ENCODE peak calls at places on chromosomes 4 and X, in seven cellular contexts. One of them, this sample, is unnamed. For H3K4me1 and H3K9me3, the result is how much of the 10 kb centered on the place peaks cover.

GRCh38 chrX:54248309-54248708 is 65.3 kb upstream of the FAM120C start:
- DNase-seq in SJCRH30: peak
- DNase-seq in fibroblast of lung: peak
- DNase-seq in Peyer's patch: no peak
- DNase-seq in endodermal cell: no peak
- DNase-seq in naive thymus-derived CD4-positive, alpha-beta T cell: no peak
- DNase-seq in hepatocyte: peak
- DNase-seq in this sample: peak

GRCh38 chr4:41420576-41420975 is 117.4 kb upstream of the LIMCH1 start:
- DNase-seq in SJCRH30: no peak
- DNase-seq in fibroblast of lung: no peak
- DNase-seq in Peyer's patch: no peak
- DNase-seq in endodermal cell: no peak
- DNase-seq in naive thymus-derived CD4-positive, alpha-beta T cell: no peak
- DNase-seq in hepatocyte: no peak
- DNase-seq in this sample: no peak

GRCh38 chrX:39896951-39897740 is 200.6 kb downstream of the BCOR start:
- DNase-seq in SJCRH30: peak
- DNase-seq in fibroblast of lung: peak
- DNase-seq in Peyer's patch: no peak
- DNase-seq in endodermal cell: peak
- DNase-seq in naive thymus-derived CD4-positive, alpha-beta T cell: no peak
- DNase-seq in hepatocyte: peak
- DNase-seq in this sample: no peak

GRCh38 chrX:40671126-40671525 is 23.8 kb upstream of the CXorf38 start:
- DNase-seq in SJCRH30: no peak
- DNase-seq in fibroblast of lung: no peak
- DNase-seq in Peyer's patch: no peak
- DNase-seq in endodermal cell: no peak
- DNase-seq in naive thymus-derived CD4-positive, alpha-beta T cell: no peak
- DNase-seq in hepatocyte: peak
- DNase-seq in this sample: no peak

GRCh38 chr4:134762053-134762452 is 560.5 kb upstream of the PABPC4L start:
- DNase-seq in SJCRH30: peak
- DNase-seq in fibroblast of lung: no peak
- DNase-seq in Peyer's patch: no peak
- DNase-seq in endodermal cell: peak
- DNase-seq in naive thymus-derived CD4-positive, alpha-beta T cell: no peak
- DNase-seq in hepatocyte: no peak
- DNase-seq in this sample: no peak

GRCh38 chrX:17585006-17585405 is 152.3 kb upstream of the SCML1 start:
- DNase-seq in SJCRH30: no peak
- DNase-seq in fibroblast of lung: no peak
- DNase-seq in Peyer's patch: no peak
- DNase-seq in endodermal cell: no peak
- DNase-seq in naive thymus-derived CD4-positive, alpha-beta T cell: no peak
- DNase-seq in hepatocyte: no peak
- DNase-seq in this sample: no peak

GRCh38 chr4:47873877-47874571 is 36.2 kb upstream of the CORIN start:
- DNase-seq in SJCRH30: no peak
- DNase-seq in fibroblast of lung: no peak
- DNase-seq in Peyer's patch: no peak
- DNase-seq in endodermal cell: no peak
- DNase-seq in naive thymus-derived CD4-positive, alpha-beta T cell: no peak
- DNase-seq in hepatocyte: no peak
- DNase-seq in this sample: peak

GRCh38 chr4:75995727-75996126 is 5.0 kb upstream of the SDAD1 start:
- DNase-seq in SJCRH30: peak
- DNase-seq in fibroblast of lung: peak
- DNase-seq in Peyer's patch: no peak
- DNase-seq in endodermal cell: peak
- DNase-seq in naive thymus-derived CD4-positive, alpha-beta T cell: no peak
- DNase-seq in hepatocyte: peak
- DNase-seq in this sample: no peak

GRCh38 chr4:173237152-173237551 is 68.5 kb downstream of the GALNT7 start:
- DNase-seq in SJCRH30: no peak
- DNase-seq in fibroblast of lung: no peak
- DNase-seq in Peyer's patch: no peak
- DNase-seq in endodermal cell: no peak
- DNase-seq in naive thymus-derived CD4-positive, alpha-beta T cell: no peak
- DNase-seq in hepatocyte: no peak
- DNase-seq in this sample: no peak

GRCh38 chr4:42638276-42638675 is 18.6 kb downstream of the ATP8A1 start:
- DNase-seq in SJCRH30: no peak
- DNase-seq in fibroblast of lung: no peak
- DNase-seq in Peyer's patch: no peak
- DNase-seq in endodermal cell: no peak
- DNase-seq in naive thymus-derived CD4-positive, alpha-beta T cell: no peak
- DNase-seq in hepatocyte: no peak
- DNase-seq in this sample: no peak

GRCh38 chr4:138275216-138275615 is 33.1 kb upstream of the SLC7A11 start:
- DNase-seq in SJCRH30: no peak
- DNase-seq in fibroblast of lung: no peak
- DNase-seq in Peyer's patch: no peak
- DNase-seq in endodermal cell: no peak
- DNase-seq in naive thymus-derived CD4-positive, alpha-beta T cell: no peak
- DNase-seq in hepatocyte: no peak
- DNase-seq in this sample: no peak

GRCh38 chr4:103996637-103997036 is 276.9 kb upstream of the TACR3 start:
- DNase-seq in SJCRH30: peak
- DNase-seq in fibroblast of lung: peak
- DNase-seq in Peyer's patch: no peak
- DNase-seq in endodermal cell: peak
- DNase-seq in naive thymus-derived CD4-positive, alpha-beta T cell: no peak
- DNase-seq in hepatocyte: peak
- DNase-seq in this sample: no peak

GRCh38 chr4:107643021-107643420 is 77.0 kb downstream of the PAPSS1 start:
- DNase-seq in SJCRH30: no peak
- DNase-seq in fibroblast of lung: no peak
- DNase-seq in Peyer's patch: no peak
- DNase-seq in endodermal cell: no peak
- DNase-seq in naive thymus-derived CD4-positive, alpha-beta T cell: no peak
- DNase-seq in hepatocyte: no peak
- DNase-seq in this sample: no peak

GRCh38 chr4:3765271-3766206 is 646 bp upstream of the ADRA2C start:
- DNase-seq in SJCRH30: peak
- DNase-seq in fibroblast of lung: peak
- DNase-seq in Peyer's patch: no peak
- DNase-seq in endodermal cell: peak
- DNase-seq in naive thymus-derived CD4-positive, alpha-beta T cell: no peak
- DNase-seq in hepatocyte: peak
- DNase-seq in this sample: no peak

GRCh38 chr4:170414961-170415360 is 325.2 kb upstream of the AADAT start:
- DNase-seq in SJCRH30: no peak
- DNase-seq in fibroblast of lung: no peak
- DNase-seq in Peyer's patch: no peak
- DNase-seq in endodermal cell: no peak
- DNase-seq in naive thymus-derived CD4-positive, alpha-beta T cell: no peak
- DNase-seq in hepatocyte: no peak
- DNase-seq in this sample: no peak

GRCh38 chr4:5371415-5372190 is 320.3 kb downstream of the STK32B start:
- DNase-seq in SJCRH30: no peak
- DNase-seq in fibroblast of lung: no peak
- DNase-seq in Peyer's patch: no peak
- DNase-seq in endodermal cell: no peak
- DNase-seq in naive thymus-derived CD4-positive, alpha-beta T cell: no peak
- DNase-seq in hepatocyte: no peak
- DNase-seq in this sample: no peak

GRCh38 chrX:39762266-39762841 is 335.4 kb downstream of the BCOR start:
- DNase-seq in SJCRH30: peak
- DNase-seq in fibroblast of lung: peak
- DNase-seq in Peyer's patch: no peak
- DNase-seq in endodermal cell: no peak
- DNase-seq in naive thymus-derived CD4-positive, alpha-beta T cell: no peak
- DNase-seq in hepatocyte: peak
- DNase-seq in this sample: no peak

GRCh38 chrX:131288738-131289511 is at the start of gene IGSF1:
- DNase-seq in SJCRH30: no peak
- DNase-seq in fibroblast of lung: peak
- DNase-seq in Peyer's patch: no peak
- DNase-seq in endodermal cell: peak
- DNase-seq in naive thymus-derived CD4-positive, alpha-beta T cell: no peak
- DNase-seq in hepatocyte: peak
- DNase-seq in this sample: no peak

GRCh38 chrX:149074429-149074828 is 430.7 kb downstream of the IDS start:
- DNase-seq in SJCRH30: no peak
- DNase-seq in fibroblast of lung: peak
- DNase-seq in Peyer's patch: no peak
- DNase-seq in endodermal cell: no peak
- DNase-seq in naive thymus-derived CD4-positive, alpha-beta T cell: no peak
- DNase-seq in hepatocyte: peak
- DNase-seq in this sample: no peak

GRCh38 chrX:110001702-110002299 is 1.1 kb upstream of the TMEM164 start:
- DNase-seq in SJCRH30: peak
- DNase-seq in fibroblast of lung: no peak
- DNase-seq in Peyer's patch: no peak
- DNase-seq in endodermal cell: no peak
- DNase-seq in naive thymus-derived CD4-positive, alpha-beta T cell: no peak
- DNase-seq in hepatocyte: no peak
- DNase-seq in this sample: no peak

GRCh38 chr4:4386296-4386735 is 586 bp upstream of the NSG1 start:
- DNase-seq in SJCRH30: no peak
- DNase-seq in fibroblast of lung: no peak
- DNase-seq in Peyer's patch: peak
- DNase-seq in endodermal cell: peak
- DNase-seq in naive thymus-derived CD4-positive, alpha-beta T cell: peak
- DNase-seq in hepatocyte: peak
- DNase-seq in this sample: no peak

GRCh38 chrX:20320461-20321159 is 53.9 kb upstream of the RPS6KA3 start:
- DNase-seq in SJCRH30: no peak
- DNase-seq in fibroblast of lung: no peak
- DNase-seq in Peyer's patch: peak
- DNase-seq in endodermal cell: no peak
- DNase-seq in naive thymus-derived CD4-positive, alpha-beta T cell: no peak
- DNase-seq in hepatocyte: no peak
- DNase-seq in this sample: no peak

GRCh38 chrX:20378291-20378920 is 111.7 kb upstream of the RPS6KA3 start:
- DNase-seq in SJCRH30: no peak
- DNase-seq in fibroblast of lung: no peak
- DNase-seq in Peyer's patch: peak
- DNase-seq in endodermal cell: no peak
- DNase-seq in naive thymus-derived CD4-positive, alpha-beta T cell: no peak
- DNase-seq in hepatocyte: peak
- DNase-seq in this sample: peak

GRCh38 chr4:6900956-6901355 is 8.7 kb upstream of the TBC1D14 start:
- DNase-seq in SJCRH30: no peak
- DNase-seq in fibroblast of lung: no peak
- DNase-seq in Peyer's patch: peak
- DNase-seq in endodermal cell: no peak
- DNase-seq in naive thymus-derived CD4-positive, alpha-beta T cell: no peak
- DNase-seq in hepatocyte: no peak
- DNase-seq in this sample: no peak

GRCh38 chr4:87012265-87012953 is 77.6 kb downstream of the AFF1 start:
- DNase-seq in SJCRH30: no peak
- DNase-seq in fibroblast of lung: no peak
- DNase-seq in Peyer's patch: no peak
- DNase-seq in endodermal cell: no peak
- DNase-seq in naive thymus-derived CD4-positive, alpha-beta T cell: no peak
- DNase-seq in hepatocyte: peak
- DNase-seq in this sample: peak
- H3K4me1 ChIP-seq in SJCRH30: under half
- H3K4me1 ChIP-seq in fibroblast of lung: under half
- H3K4me1 ChIP-seq in Peyer's patch: half or more
- H3K4me1 ChIP-seq in endodermal cell: under half
- H3K4me1 ChIP-seq in naive thymus-derived CD4-positive, alpha-beta T cell: under half
- H3K4me1 ChIP-seq in hepatocyte: under half
- H3K4me1 ChIP-seq in this sample: half or more

GRCh38 chr4:125200556-125200955 is 114.2 kb upstream of the FAT4 start:
- DNase-seq in SJCRH30: no peak
- DNase-seq in fibroblast of lung: no peak
- DNase-seq in Peyer's patch: no peak
- DNase-seq in endodermal cell: no peak
- DNase-seq in naive thymus-derived CD4-positive, alpha-beta T cell: no peak
- DNase-seq in hepatocyte: no peak
- DNase-seq in this sample: no peak
- H3K9me3 ChIP-seq in SJCRH30: under half
- H3K9me3 ChIP-seq in fibroblast of lung: under half
- H3K9me3 ChIP-seq in Peyer's patch: under half
- H3K9me3 ChIP-seq in endodermal cell: under half
- H3K9me3 ChIP-seq in naive thymus-derived CD4-positive, alpha-beta T cell: under half
- H3K9me3 ChIP-seq in hepatocyte: under half
- H3K9me3 ChIP-seq in this sample: under half

GRCh38 chrX:124388562-124388961 is 42.2 kb downstream of the SH2D1A start:
- DNase-seq in SJCRH30: peak
- DNase-seq in fibroblast of lung: peak
- DNase-seq in Peyer's patch: peak
- DNase-seq in endodermal cell: peak
- DNase-seq in naive thymus-derived CD4-positive, alpha-beta T cell: no peak
- DNase-seq in hepatocyte: peak
- DNase-seq in this sample: peak

GRCh38 chrX:124378643-124379042 is 32.3 kb downstream of the SH2D1A start:
- DNase-seq in SJCRH30: no peak
- DNase-seq in fibroblast of lung: no peak
- DNase-seq in Peyer's patch: no peak
- DNase-seq in endodermal cell: no peak
- DNase-seq in naive thymus-derived CD4-positive, alpha-beta T cell: no peak
- DNase-seq in hepatocyte: no peak
- DNase-seq in this sample: no peak

GRCh38 chrX:124386401-124386800 is 40.0 kb downstream of the SH2D1A start:
- DNase-seq in SJCRH30: no peak
- DNase-seq in fibroblast of lung: no peak
- DNase-seq in Peyer's patch: no peak
- DNase-seq in endodermal cell: no peak
- DNase-seq in naive thymus-derived CD4-positive, alpha-beta T cell: no peak
- DNase-seq in hepatocyte: no peak
- DNase-seq in this sample: no peak

DNA sequence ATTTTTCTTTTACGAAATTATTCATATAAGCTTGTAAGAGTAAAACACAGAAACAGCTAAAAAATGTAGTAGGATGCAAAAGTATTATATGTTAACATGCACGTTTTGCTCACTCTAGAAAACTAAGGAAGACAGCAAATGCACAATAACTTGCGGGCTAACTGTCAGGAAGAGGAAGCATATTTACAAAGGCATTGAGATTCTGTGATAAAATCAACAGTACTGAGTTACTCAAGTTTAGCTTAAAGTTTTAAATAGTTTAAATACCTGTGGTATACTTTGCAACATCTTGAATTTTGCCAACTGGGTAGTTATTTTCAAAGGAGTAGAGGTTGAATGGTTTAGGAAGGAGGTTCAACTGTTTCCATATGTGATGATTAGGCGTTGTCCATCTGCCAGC is 37.0 kb downstream of the SH2D1A start:
- DNase-seq in SJCRH30: no peak
- DNase-seq in fibroblast of lung: no peak
- DNase-seq in Peyer's patch: no peak
- DNase-seq in endodermal cell: no peak
- DNase-seq in naive thymus-derived CD4-positive, alpha-beta T cell: no peak
- DNase-seq in hepatocyte: no peak
- DNase-seq in this sample: no peak
- H3K4me1 ChIP-seq in SJCRH30: under half
- H3K4me1 ChIP-seq in fibroblast of lung: under half
- H3K4me1 ChIP-seq in Peyer's patch: under half
- H3K4me1 ChIP-seq in endodermal cell: under half
- H3K4me1 ChIP-seq in naive thymus-derived CD4-positive, alpha-beta T cell: under half
- H3K4me1 ChIP-seq in hepatocyte: under half
- H3K4me1 ChIP-seq in this sample: under half

DNA sequence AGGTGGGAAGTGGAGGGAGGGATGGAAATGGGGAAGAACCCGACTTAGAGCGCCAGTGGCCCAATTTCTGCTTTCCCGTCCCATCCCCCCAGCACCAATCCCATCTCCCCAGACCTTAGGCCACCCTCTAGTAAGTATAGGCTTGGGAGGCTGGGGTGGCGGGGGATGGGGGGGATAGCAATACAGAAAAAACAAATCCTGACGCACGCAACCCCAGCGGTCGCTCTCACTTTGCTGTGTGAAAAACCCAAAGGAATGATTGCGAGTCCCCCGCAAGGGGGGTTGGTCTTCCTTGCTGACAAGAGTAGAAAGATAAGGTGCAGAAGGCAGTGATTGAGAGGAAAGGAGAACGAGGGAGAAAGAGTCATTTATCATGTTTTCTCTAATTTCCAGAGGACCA is 854 bp downstream of the CPE start:
- DNase-seq in SJCRH30: no peak
- DNase-seq in fibroblast of lung: no peak
- DNase-seq in Peyer's patch: no peak
- DNase-seq in endodermal cell: peak
- DNase-seq in naive thymus-derived CD4-positive, alpha-beta T cell: no peak
- DNase-seq in hepatocyte: peak
- DNase-seq in this sample: no peak
- H3K9me3 ChIP-seq in SJCRH30: under half
- H3K9me3 ChIP-seq in fibroblast of lung: under half
- H3K9me3 ChIP-seq in Peyer's patch: under half
- H3K9me3 ChIP-seq in endodermal cell: under half
- H3K9me3 ChIP-seq in naive thymus-derived CD4-positive, alpha-beta T cell: under half
- H3K9me3 ChIP-seq in hepatocyte: under half
- H3K9me3 ChIP-seq in this sample: under half

This sample was measured in CD4-positive, CD25-positive, alpha-beta regulatory T cell.